ENCODE peak calls at places on chromosome 15, in five cellular contexts. W is dorsolateral prefrontal cortex, P is MM.1S, Y is adipocyte, G is tibial artery. A is an unnamed sample.

GRCh38 chr15:68314563-68314962 is 37.0 kb downstream of the FEM1B start:
- DNase-seq in G (peak; percentile 66), Y (no peak), W (no peak), P (no peak), A (no peak)

GRCh38 chr15:67202091-67202490 is 52.4 kb downstream of the AAGAB start:
- DNase-seq in W (no peak), Y (no peak), P (no peak), G (no peak), A (no peak)

GRCh38 chr15:66701422-66702034 is 508 bp upstream of the SMAD6 start:
- DNase-seq in P (peak; percentile 45), G (peak; percentile 88), Y (peak; percentile 76), W (no peak), A (peak; percentile 65)

GRCh38 chr15:62559049-62559733 is 394.1 kb upstream of the C2CD4B start:
- DNase-seq in P (no peak), G (peak; percentile 72), Y (peak; percentile 75), W (peak; percentile 23), A (no peak)

GRCh38 chr15:85479071-85479647 is 98.8 kb downstream of the AKAP13 start:
- DNase-seq in W (no peak), P (no peak), G (no peak), Y (peak; percentile 60), A (no peak)

GRCh38 chr15:39585871-39586301 is 5.0 kb downstream of the THBS1 start:
- DNase-seq in P (no peak), Y (peak; percentile 17), G (no peak), W (no peak), A (no peak)

GRCh38 chr15:72488558-72488957 is 14.4 kb downstream of the ARIH1 start:
- DNase-seq in P (no peak), Y (no peak), W (no peak), G (no peak), A (no peak)

GRCh38 chr15:81189583-81190283 is 6.9 kb upstream of the IL16 start:
- DNase-seq in W (no peak), P (no peak), G (peak; percentile 87), Y (peak; percentile 97), A (no peak)

GRCh38 chr15:62549345-62549970 is 384.4 kb upstream of the C2CD4B start:
- DNase-seq in Y (no peak), G (no peak), W (no peak), P (peak; percentile 27), A (peak; percentile 14)

GRCh38 chr15:33154366-33155166 is 39.9 kb downstream of the FMN1 start:
- DNase-seq in W (peak; percentile 50), P (no peak), Y (peak; percentile 49), G (peak; percentile 75), A (no peak)

GRCh38 chr15:85474700-85475316 is 94.4 kb downstream of the AKAP13 start:
- DNase-seq in P (peak; percentile 8), W (no peak), G (no peak), Y (no peak), A (no peak)

GRCh38 chr15:87998658-87999057 is 257.9 kb downstream of the NTRK3 start:
- DNase-seq in W (no peak), Y (no peak), P (no peak), G (no peak), A (no peak)

GRCh38 chr15:74040115-74040850 is 42.1 kb downstream of the GOLGA6A start:
- DNase-seq in W (no peak), Y (peak; percentile 77), G (peak; percentile 86), P (no peak), A (no peak)

GRCh38 chr15:89112341-89112971 is 24.2 kb downstream of the ABHD2 start:
- DNase-seq in G (peak; percentile 81), Y (peak; percentile 56), W (no peak), P (peak; percentile 87), A (no peak)

GRCh38 chr15:40069178-40070165 is 30.5 kb upstream of the SRP14 start:
- DNase-seq in P (no peak), Y (peak; percentile 96), G (peak; percentile 99), W (peak; percentile 95), A (no peak)

GRCh38 chr15:69018951-69019350 is 4.5 kb downstream of the NOX5 start:
- DNase-seq in Y (no peak), P (no peak), G (no peak), W (no peak), A (no peak)

GRCh38 chr15:85142324-85142723 is 160.7 kb downstream of the PDE8A start:
- DNase-seq in P (no peak), Y (peak; percentile 57), G (no peak), W (no peak), A (no peak)

GRCh38 chr15:85557385-85557784 is 177.0 kb downstream of the AKAP13 start:
- DNase-seq in Y (no peak), W (no peak), G (no peak), P (no peak), A (no peak)

GRCh38 chr15:38275951-38276350 is 23.3 kb downstream of the SPRED1 start:
- DNase-seq in Y (peak; percentile 58), G (no peak), W (no peak), P (no peak), A (no peak)

GRCh38 chr15:59339252-59339672 is 33.4 kb downstream of the MYO1E start:
- DNase-seq in W (no peak), Y (peak; percentile 7), G (no peak), P (no peak), A (no peak)

GRCh38 chr15:93035953-93036810 is 52.8 kb downstream of the RGMA start:
- DNase-seq in W (peak; percentile 3), P (peak; percentile 56), Y (peak; percentile 54), G (peak; percentile 63), A (peak; percentile 68)

GRCh38 chr15:94265009-94265408 is 33.6 kb downstream of the MCTP2 start:
- DNase-seq in W (no peak), P (no peak), Y (peak; percentile 5), G (no peak), A (no peak)

GRCh38 chr15:39625856-39626255 is 45.0 kb downstream of the THBS1 start:
- DNase-seq in P (no peak), W (no peak), Y (no peak), G (no peak), A (no peak)

GRCh38 chr15:35195649-35196048 is 110.6 kb upstream of the NANOGP8 start:
- DNase-seq in P (no peak), W (no peak), Y (no peak), G (no peak), A (no peak)

GRCh38 chr15:68157074-68157473 is 48.1 kb downstream of the CALML4 start:
- DNase-seq in P (no peak), W (no peak), Y (no peak), G (no peak), A (no peak)

GRCh38 chr15:66855039-66855438 is 153.0 kb downstream of the SMAD6 start:
- DNase-seq in G (no peak), W (no peak), P (no peak), Y (peak; percentile 34), A (no peak)

GRCh38 chr15:39887211-39887610 is 32.9 kb downstream of the GPR176 start:
- DNase-seq in W (no peak), G (no peak), Y (no peak), P (no peak), A (no peak)

GRCh38 chr15:93121089-93121488 is 32.1 kb upstream of the RGMA start:
- DNase-seq in Y (no peak), P (no peak), G (no peak), W (no peak), A (no peak)

GRCh38 chr15:40338041-40338657 is 2.6 kb downstream of the CCDC9B start:
- DNase-seq in W (peak; percentile 57), Y (peak; percentile 74), P (peak; percentile 58), G (peak; percentile 86), A (peak; percentile 73)

GRCh38 chr15:67834593-67835348 is 5.1 kb downstream of the RNU6-1 start:
- DNase-seq in W (no peak), Y (no peak), G (peak; percentile 62), P (no peak), A (no peak)

GRCh38 chr15:60381148-60381788 is 16.5 kb downstream of the ANXA2 start:
- DNase-seq in Y (no peak), G (no peak), P (no peak), W (no peak), A (no peak)

GRCh38 chr15:32844118-32844711 is 126.4 kb downstream of the GREM1 start:
- DNase-seq in W (no peak), Y (peak; percentile 57), P (peak; percentile 17), G (no peak), A (peak; percentile 9)

GRCh38 chr15:62059818-62060115 is 480 bp downstream of the VPS13C start:
- DNase-seq in G (peak; percentile 68), Y (peak; percentile 73), W (peak; percentile 47), P (peak; percentile 90), A (peak; percentile 36)

DNA sequence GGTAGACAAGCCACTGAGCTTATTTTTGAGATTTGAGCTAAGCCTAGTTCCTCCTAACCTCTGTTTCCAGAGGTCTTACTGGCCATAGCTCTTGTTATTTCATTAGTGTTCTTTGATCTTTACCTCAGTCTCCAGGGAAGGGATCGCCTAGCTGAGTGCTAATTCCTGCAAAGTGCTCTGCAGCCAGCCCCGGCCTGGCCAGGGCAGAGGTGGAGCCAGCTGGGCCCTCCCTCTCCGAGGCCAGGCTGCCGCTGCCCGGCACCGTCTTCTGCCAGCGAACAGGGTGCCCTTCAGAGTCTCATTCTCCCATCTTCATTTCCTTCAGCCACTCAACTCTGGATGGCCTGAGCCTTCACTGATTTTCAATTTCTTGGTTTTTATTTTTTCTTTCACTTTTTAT is 19.7 kb downstream of the FAN1 start:
- DNase-seq in Y (no peak), W (peak; percentile 78), G (no peak), P (no peak), A (no peak)
- H3K4me3 ChIP-seq in Y (no peak overlapping the region), W (peak overlapping the region; percentile 21), G (no peak overlapping the region), P (no peak overlapping the region), A (no peak overlapping the region)

GRCh38 chr15:64459382-64459781 is 996 bp upstream of the ZNF609 start:
- DNase-seq in P (no peak), W (no peak), Y (no peak), G (no peak), A (no peak)
- H3K4me3 ChIP-seq in P (no peak overlapping the region), W (no peak overlapping the region), Y (no peak overlapping the region), G (no peak overlapping the region), A (no peak overlapping the region)

GRCh38 chr15:75456710-75457109 is 5.2 kb upstream of the SIN3A start:
- DNase-seq in W (no peak), Y (peak; percentile 34), G (peak; percentile 41), P (no peak), A (no peak)
- H3K4me3 ChIP-seq in W (no peak overlapping the region), Y (peak overlapping the region; percentile 93), G (no peak overlapping the region), P (no peak overlapping the region), A (no peak overlapping the region)

GRCh38 chr15:99578809-99579208 is 13.0 kb downstream of the MEF2A start:
- DNase-seq in G (no peak), P (no peak), Y (peak; percentile 22), W (no peak), A (no peak)
- H3K4me3 ChIP-seq in G (no peak overlapping the region), P (no peak overlapping the region), Y (no peak overlapping the region), W (no peak overlapping the region), A (no peak overlapping the region)

GRCh38 chr15:63815211-63815610 is 18.5 kb downstream of the HERC1 start:
- DNase-seq in Y (no peak), P (no peak), G (no peak), W (no peak), A (no peak)
- H3K4me3 ChIP-seq in Y (no peak overlapping the region), P (no peak overlapping the region), G (no peak overlapping the region), W (no peak overlapping the region), A (no peak overlapping the region)

GRCh38 chr15:58331562-58331902 is 100.3 kb upstream of the LIPC start:
- DNase-seq in G (no peak), P (no peak), Y (peak; percentile 76), W (no peak), A (no peak)
- H3K4me3 ChIP-seq in G (no peak overlapping the region), P (peak overlapping the region; percentile 9), Y (peak overlapping the region; percentile 68), W (no peak overlapping the region), A (no peak overlapping the region)

A was measured in Jurkat, Clone E6-1.